ENCODE peak calls at places on chromosomes 16 and 17, in seven cellular contexts. L is heart left ventricle, D is esophagus muscularis mucosa, C is stomach, J is body of pancreas, E is endothelial cell of umbilical vein, T is transverse colon. S is an unnamed sample. For H3K27me3, the result is how much of the 10 kb centered on the place peaks cover.

GRCh38 chr16:14955546-14956231 is 18.4 kb downstream of the NPIPA1 start:
- DNase-seq in L (peak), D (no peak), C (no peak), J (no peak), E (no peak), T (no peak), S (no peak)

GRCh38 chr17:17180141-17180603 is 26.0 kb downstream of the PLD6 start:
- DNase-seq in L (peak), D (no peak), C (no peak), J (no peak), E (no peak), T (no peak), S (no peak)

GRCh38 chr17:7156342-7156940 is 22.7 kb downstream of the ASGR1 start:
- DNase-seq in L (no peak), D (no peak), C (no peak), J (no peak), E (no peak), T (no peak), S (no peak)

GRCh38 chr16:58127033-58127556 is 2.1 kb downstream of the CFAP20 start:
- DNase-seq in L (no peak), D (no peak), C (no peak), J (peak), E (peak), T (no peak), S (no peak)

GRCh38 chr16:75589301-75589700 is 23.1 kb downstream of the GABARAPL2 start:
- DNase-seq in L (peak), D (no peak), C (no peak), J (no peak), E (no peak), T (no peak), S (no peak)

GRCh38 chr16:14455577-14455976 is 174.5 kb downstream of the PARN start:
- DNase-seq in L (no peak), D (no peak), C (no peak), J (no peak), E (no peak), T (no peak), S (no peak)

GRCh38 chr17:9259419-9259818 is 238.1 kb downstream of the NTN1 start:
- DNase-seq in L (no peak), D (no peak), C (no peak), J (peak), E (peak), T (no peak), S (peak)

GRCh38 chr16:30472328-30472942 is at the start of gene ITGAL:
- DNase-seq in L (peak), D (no peak), C (peak), J (peak), E (no peak), T (peak), S (no peak)

GRCh38 chr16:70679653-70680494 is 6.0 kb downstream of the MTSS2 start:
- DNase-seq in L (peak), D (no peak), C (no peak), J (no peak), E (no peak), T (no peak), S (peak)

DNA sequence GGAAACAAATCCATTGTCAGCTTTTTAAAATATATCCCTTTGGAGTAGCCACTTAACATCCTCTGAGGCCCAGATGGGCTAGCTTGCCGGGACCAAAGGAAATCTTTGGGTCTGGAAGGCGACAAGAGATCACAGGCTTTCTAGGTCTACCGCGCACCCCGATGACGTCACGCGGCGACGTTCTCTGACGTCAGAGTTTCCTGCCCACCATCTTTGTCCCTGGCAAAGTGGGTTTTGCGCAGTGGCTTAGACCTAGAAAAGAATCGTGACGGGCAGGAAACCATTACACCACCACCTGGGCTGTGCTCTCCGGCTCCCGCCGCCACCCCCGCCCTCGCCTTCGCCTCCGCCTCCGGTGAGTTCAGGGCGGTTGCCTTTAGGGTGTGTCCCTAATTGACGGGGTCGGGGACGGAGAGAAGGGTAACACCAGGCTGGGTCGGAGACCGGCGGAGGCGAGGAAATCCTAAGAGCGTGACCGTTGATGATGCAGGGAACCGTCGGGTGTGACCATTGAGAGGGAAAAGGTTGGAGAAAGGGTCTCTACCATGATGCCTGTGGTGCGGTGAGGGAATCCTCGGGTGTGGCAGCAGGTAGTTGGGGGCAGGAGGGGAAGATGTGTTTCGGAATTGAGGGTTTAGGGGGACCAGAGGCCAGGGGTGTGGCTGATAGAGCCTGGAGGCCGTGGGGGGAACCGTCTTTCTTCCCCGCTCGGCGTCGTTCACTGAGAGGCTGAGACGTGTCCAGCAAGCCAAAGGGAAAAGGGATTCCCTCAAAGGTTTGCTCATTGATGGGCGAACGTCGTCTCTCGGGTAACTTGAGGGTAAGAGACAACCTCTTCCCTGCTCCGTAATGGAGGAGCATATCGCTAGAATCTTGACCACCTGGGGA is at the start of gene AP2B1:
- DNase-seq in L (peak), D (peak), C (peak), J (peak), E (peak), T (peak), S (peak)
- TF ChIP-seq POLR2A in L (peak), D (peak), C (peak), J (peak), E (peak), T (peak), S (peak)

DNA sequence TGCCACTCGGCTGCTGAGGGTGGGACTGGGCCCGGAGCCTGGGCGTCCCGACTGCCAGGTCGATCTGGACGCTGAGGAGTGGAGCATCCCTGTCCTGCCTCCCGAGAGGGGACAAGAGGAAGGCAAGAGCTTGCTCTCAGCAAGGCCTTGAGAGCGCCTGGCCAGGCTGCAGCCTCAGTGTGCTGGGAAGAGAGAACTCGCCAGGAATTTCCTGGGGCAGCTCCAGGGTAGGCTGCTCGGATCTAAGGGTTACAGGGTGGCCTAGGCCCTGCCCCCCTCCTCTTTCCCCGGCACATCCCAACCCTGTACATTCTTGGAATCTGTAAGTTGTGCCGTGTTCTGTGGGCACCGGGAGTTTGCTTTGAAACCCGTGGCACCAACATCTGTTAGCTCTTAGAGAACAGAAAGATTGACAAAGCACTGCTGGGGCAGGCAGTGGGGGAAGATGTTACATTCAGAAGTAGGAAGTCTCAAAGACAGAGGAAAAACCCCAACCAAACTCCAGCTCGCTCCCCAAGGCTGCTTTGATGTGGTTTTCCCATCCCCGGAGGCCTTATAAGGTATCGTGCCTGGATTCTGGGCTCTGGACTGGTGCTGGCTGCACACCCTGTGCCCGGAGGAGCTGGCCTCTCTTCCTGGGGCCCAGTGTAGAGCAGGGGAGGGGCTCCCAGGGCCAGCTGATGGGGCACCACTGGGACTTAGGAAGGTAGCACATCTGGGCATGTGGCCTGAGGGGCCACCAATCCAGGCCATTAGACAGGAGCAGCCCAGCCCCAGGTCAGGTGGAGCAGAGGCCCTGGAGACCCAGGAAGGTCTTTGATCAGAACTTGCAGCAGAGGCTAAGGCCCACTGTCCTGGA is 55.2 kb downstream of the NKD1 start:
- DNase-seq in L (no peak), D (no peak), C (no peak), J (no peak), E (no peak), T (peak), S (peak)
- TF ChIP-seq CTCF in L (no peak), D (no peak), C (no peak), J (no peak), E (no peak), T (no peak), S (no peak)

GRCh38 chr16:86285421-86285820 is 224.9 kb upstream of the FOXF1 start:
- DNase-seq in L (no peak), D (no peak), C (no peak), J (no peak), E (no peak), T (no peak), S (no peak)
- H3K27me3 ChIP-seq in L (under half), D (under half), C (under half), J (under half), E (half or more), T (under half), S (under half)

DNA sequence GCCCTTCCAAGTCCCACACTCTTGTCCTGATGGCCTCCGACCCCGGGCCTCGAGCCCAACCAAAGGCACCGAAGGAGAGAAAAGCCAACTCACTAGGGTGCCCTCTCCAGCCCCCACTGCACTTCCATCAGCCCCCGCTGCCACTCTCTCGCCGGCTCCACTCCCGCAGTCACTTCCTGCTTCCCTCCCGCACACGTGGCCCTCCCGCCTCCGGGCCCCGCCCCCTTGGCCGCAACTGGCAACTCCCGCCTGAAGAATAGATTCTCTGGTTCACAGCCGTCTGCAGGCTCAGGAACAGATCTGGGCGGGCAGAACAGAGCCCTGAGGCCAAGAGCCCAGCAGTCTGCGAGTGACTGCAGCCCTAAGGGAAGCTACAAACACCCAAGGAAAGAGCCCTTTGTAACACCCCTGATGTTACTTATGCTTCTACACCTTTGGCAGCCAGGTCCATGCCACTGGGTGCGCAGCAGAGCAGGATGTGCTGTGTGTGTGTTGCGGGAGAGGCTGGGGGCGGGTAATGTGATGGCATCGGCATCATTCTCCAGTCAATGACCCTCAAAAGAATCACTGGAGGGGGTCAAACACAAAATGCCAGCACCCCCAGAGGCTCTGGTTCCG is at the start of gene SLC39A11:
- DNase-seq in L (peak), D (peak), C (peak), J (peak), E (peak), T (peak), S (peak)
- TF ChIP-seq POLR2A in L (peak), D (no peak), C (no peak), J (peak), E (peak), T (peak), S (no peak)

DNA sequence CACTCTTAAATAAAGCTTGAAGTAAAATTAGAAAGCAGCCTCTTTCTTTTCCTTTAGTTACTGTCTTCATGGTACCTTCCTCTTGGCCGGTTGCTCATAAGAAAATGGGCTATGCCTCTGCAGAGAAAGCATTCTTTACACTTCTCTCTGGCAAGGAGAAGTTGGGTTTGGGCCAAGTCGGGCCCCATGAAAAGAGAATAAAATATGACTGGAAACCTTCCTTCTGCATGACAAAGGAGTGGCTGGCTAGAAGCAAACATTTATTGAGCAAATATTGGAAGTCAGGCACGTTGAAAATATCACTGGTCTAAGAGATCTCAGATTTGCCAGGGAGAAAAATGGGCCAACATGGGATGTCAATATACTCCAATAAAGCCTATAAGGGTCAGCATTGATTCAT is 126.1 kb downstream of the CA10 start:
- DNase-seq in L (no peak), D (no peak), C (no peak), J (no peak), E (no peak), T (no peak), S (no peak)
- TF ChIP-seq CTCF in L (no peak), D (no peak), C (no peak), J (no peak), E (no peak), T (no peak), S (no peak)

DNA sequence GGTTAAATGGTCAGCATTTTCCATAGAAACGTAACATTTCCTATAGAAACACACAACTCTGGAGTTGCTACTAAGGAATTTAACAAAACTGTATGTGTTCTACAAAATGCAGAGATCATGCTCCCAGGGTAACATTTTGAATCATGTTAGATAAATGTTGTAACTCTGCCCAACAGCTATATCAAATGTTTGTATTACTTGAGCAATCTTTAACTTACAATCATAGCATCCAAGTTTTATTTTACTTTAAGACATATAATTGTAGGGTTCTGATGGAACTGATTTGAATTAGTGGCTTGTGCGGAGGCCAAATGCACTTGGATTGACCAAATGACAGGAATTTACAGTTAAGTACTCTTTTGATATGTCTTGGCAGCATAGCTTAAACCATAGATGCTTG is 97.7 kb downstream of the RPGRIP1L start:
- DNase-seq in L (no peak), D (no peak), C (no peak), J (no peak), E (no peak), T (no peak), S (no peak)
- H3K27me3 ChIP-seq in L (under half), D (under half), C (under half), J (under half), E (under half), T (under half), S (under half)

DNA sequence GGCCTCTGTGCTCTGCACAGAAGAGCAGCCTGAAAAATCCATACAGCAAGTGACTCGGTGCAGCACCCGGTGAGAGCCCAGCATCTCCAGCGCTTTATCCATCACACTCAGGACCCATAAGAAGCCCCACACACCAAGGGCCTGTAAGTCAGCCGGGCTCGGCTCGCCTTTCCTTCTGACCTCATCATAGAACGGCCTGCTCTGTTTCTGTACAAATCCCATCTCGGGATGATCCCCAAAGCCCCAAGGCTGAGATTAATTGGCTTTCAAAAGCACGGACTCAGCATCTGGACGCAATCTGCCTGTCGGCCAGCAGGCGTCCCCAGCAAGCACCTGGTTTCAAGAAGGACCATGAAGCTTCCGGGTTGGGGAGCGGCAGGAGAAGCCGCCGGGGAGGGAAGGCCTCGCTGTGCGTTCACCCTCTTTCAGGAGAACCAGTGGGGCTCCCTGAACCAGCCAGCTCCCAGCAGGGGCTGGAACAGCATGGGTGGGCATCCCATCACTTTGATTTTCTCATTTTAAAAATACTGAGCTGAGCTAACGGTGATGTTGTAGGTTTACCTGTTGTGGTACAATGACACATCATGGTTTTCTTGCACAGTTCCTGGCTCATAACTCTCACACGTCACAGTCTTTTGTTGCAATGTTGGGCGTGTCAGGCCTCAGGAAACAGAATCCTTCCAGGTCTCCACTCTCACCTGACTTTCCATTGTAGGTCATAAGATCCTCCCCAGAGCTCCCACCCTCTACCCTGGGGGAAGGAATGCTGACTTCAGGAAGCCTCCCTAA is 6.7 kb downstream of the CCDC57 start:
- DNase-seq in L (peak), D (peak), C (peak), J (peak), E (peak), T (peak), S (peak)
- TF ChIP-seq POLR2A in L (no peak), D (no peak), C (peak), J (peak), E (peak), T (peak), S (no peak)

GRCh38 chr17:50174444-50174843 is 8.6 kb downstream of the SGCA start:
- DNase-seq in L (peak), D (no peak), C (no peak), J (no peak), E (no peak), T (no peak), S (no peak)
- TF ChIP-seq CTCF in L (no peak), D (no peak), C (no peak), J (no peak), E (no peak), T (no peak), S (no peak)

GRCh38 chr17:40695874-40696472 is 7.6 kb downstream of the KRT24 start:
- DNase-seq in L (no peak), D (no peak), C (no peak), J (no peak), E (no peak), T (no peak), S (no peak)

GRCh38 chr17:40702271-40702670 is 1.3 kb downstream of the KRT24 start:
- DNase-seq in L (no peak), D (no peak), C (no peak), J (no peak), E (no peak), T (no peak), S (no peak)

GRCh38 chr17:40699880-40700279 is 3.7 kb downstream of the KRT24 start:
- DNase-seq in L (no peak), D (no peak), C (no peak), J (no peak), E (no peak), T (no peak), S (peak)

GRCh38 chr17:40696651-40697072 is 6.9 kb downstream of the KRT24 start:
- DNase-seq in L (no peak), D (no peak), C (no peak), J (no peak), E (no peak), T (no peak), S (no peak)

GRCh38 chr17:40699359-40699758 is 4.2 kb downstream of the KRT24 start:
- DNase-seq in L (no peak), D (no peak), C (no peak), J (no peak), E (no peak), T (no peak), S (peak)
- H3K27me3 ChIP-seq in L (under half), D (under half), C (under half), J (under half), E (under half), T (under half), S (under half)